ENCODE peak calls at places on chromosomes 4 and X, in nine cellular contexts. One of them, this sample, is unnamed.

GRCh38 chr4:104491396-104491821 is 3.3 kb downstream of the CXXC4 start:
- DNase-seq in foreskin fibroblast: no peak
- DNase-seq in psoas muscle: peak; percentile 69
- DNase-seq in breast epithelium: peak; percentile 52
- DNase-seq in GM23338: peak; percentile 64
- DNase-seq in Calu3: peak; percentile 44
- DNase-seq in WTC11: peak; percentile 56
- DNase-seq in choroid plexus epithelial cell: no peak
- DNase-seq in brain microvascular endothelial cell: no peak
- DNase-seq in this sample: no peak

GRCh38 chrX:53481093-53481492 is 46.9 kb upstream of the HSD17B10 start:
- DNase-seq in foreskin fibroblast: no peak
- DNase-seq in psoas muscle: no peak
- DNase-seq in breast epithelium: no peak
- DNase-seq in GM23338: peak; percentile 28
- DNase-seq in Calu3: peak; percentile 31
- DNase-seq in WTC11: peak; percentile 38
- DNase-seq in choroid plexus epithelial cell: no peak
- DNase-seq in brain microvascular endothelial cell: no peak
- DNase-seq in this sample: no peak

GRCh38 chrX:129980043-129980442 is 2.4 kb upstream of the BCORL1 start:
- DNase-seq in foreskin fibroblast: no peak
- DNase-seq in psoas muscle: peak; percentile 64
- DNase-seq in breast epithelium: no peak
- DNase-seq in GM23338: no peak
- DNase-seq in Calu3: no peak
- DNase-seq in WTC11: peak; percentile 16
- DNase-seq in choroid plexus epithelial cell: no peak
- DNase-seq in brain microvascular endothelial cell: no peak
- DNase-seq in this sample: no peak

GRCh38 chr4:116547632-116548031 is 537.7 kb downstream of the TRAM1L1 start:
- DNase-seq in foreskin fibroblast: no peak
- DNase-seq in psoas muscle: no peak
- DNase-seq in breast epithelium: no peak
- DNase-seq in GM23338: no peak
- DNase-seq in Calu3: no peak
- DNase-seq in WTC11: no peak
- DNase-seq in choroid plexus epithelial cell: no peak
- DNase-seq in brain microvascular endothelial cell: no peak
- DNase-seq in this sample: no peak

GRCh38 chrX:32195611-32196010 is 1015.7 kb downstream of the DMD start:
- DNase-seq in foreskin fibroblast: no peak
- DNase-seq in psoas muscle: no peak
- DNase-seq in breast epithelium: no peak
- DNase-seq in GM23338: no peak
- DNase-seq in Calu3: no peak
- DNase-seq in WTC11: no peak
- DNase-seq in choroid plexus epithelial cell: no peak
- DNase-seq in brain microvascular endothelial cell: no peak
- DNase-seq in this sample: no peak

GRCh38 chrX:39895228-39896110 is 202.3 kb downstream of the BCOR start:
- DNase-seq in foreskin fibroblast: no peak
- DNase-seq in psoas muscle: no peak
- DNase-seq in breast epithelium: no peak
- DNase-seq in GM23338: no peak
- DNase-seq in Calu3: peak; percentile 5
- DNase-seq in WTC11: no peak
- DNase-seq in choroid plexus epithelial cell: no peak
- DNase-seq in brain microvascular endothelial cell: no peak
- DNase-seq in this sample: no peak

GRCh38 chr4:119659576-119659975 is 31.0 kb upstream of the PDE5A start:
- DNase-seq in foreskin fibroblast: no peak
- DNase-seq in psoas muscle: no peak
- DNase-seq in breast epithelium: no peak
- DNase-seq in GM23338: no peak
- DNase-seq in Calu3: no peak
- DNase-seq in WTC11: no peak
- DNase-seq in choroid plexus epithelial cell: peak; percentile 49
- DNase-seq in brain microvascular endothelial cell: peak; percentile 79
- DNase-seq in this sample: no peak

GRCh38 chr4:88341227-88342192 is 37.1 kb upstream of the HERC6 start:
- DNase-seq in foreskin fibroblast: peak; percentile 91
- DNase-seq in psoas muscle: no peak
- DNase-seq in breast epithelium: no peak
- DNase-seq in GM23338: no peak
- DNase-seq in Calu3: no peak
- DNase-seq in WTC11: no peak
- DNase-seq in choroid plexus epithelial cell: peak; percentile 98
- DNase-seq in brain microvascular endothelial cell: peak; percentile 95
- DNase-seq in this sample: no peak

GRCh38 chr4:89000844-89001360 is 56.1 kb downstream of the FAM13A start:
- DNase-seq in foreskin fibroblast: peak; percentile 33
- DNase-seq in psoas muscle: no peak
- DNase-seq in breast epithelium: no peak
- DNase-seq in GM23338: no peak
- DNase-seq in Calu3: peak; percentile 16
- DNase-seq in WTC11: no peak
- DNase-seq in choroid plexus epithelial cell: peak; percentile 78
- DNase-seq in brain microvascular endothelial cell: peak; percentile 83
- DNase-seq in this sample: peak; percentile 48

GRCh38 chr4:48133668-48134444 is at the start of gene TXK:
- DNase-seq in foreskin fibroblast: no peak
- DNase-seq in psoas muscle: no peak
- DNase-seq in breast epithelium: no peak
- DNase-seq in GM23338: no peak
- DNase-seq in Calu3: no peak
- DNase-seq in WTC11: no peak
- DNase-seq in choroid plexus epithelial cell: peak; percentile 51
- DNase-seq in brain microvascular endothelial cell: no peak
- DNase-seq in this sample: no peak

GRCh38 chrX:131216828-131217227 is 72.3 kb downstream of the IGSF1 start:
- DNase-seq in foreskin fibroblast: no peak
- DNase-seq in psoas muscle: no peak
- DNase-seq in breast epithelium: no peak
- DNase-seq in GM23338: no peak
- DNase-seq in Calu3: no peak
- DNase-seq in WTC11: no peak
- DNase-seq in choroid plexus epithelial cell: no peak
- DNase-seq in brain microvascular endothelial cell: no peak
- DNase-seq in this sample: no peak

GRCh38 chr4:151658959-151659593 is 101.7 kb downstream of the GATB start:
- DNase-seq in foreskin fibroblast: peak; percentile 38
- DNase-seq in psoas muscle: no peak
- DNase-seq in breast epithelium: no peak
- DNase-seq in GM23338: no peak
- DNase-seq in Calu3: no peak
- DNase-seq in WTC11: no peak
- DNase-seq in choroid plexus epithelial cell: no peak
- DNase-seq in brain microvascular endothelial cell: no peak
- DNase-seq in this sample: no peak

GRCh38 chr4:139599594-139600374 is 43.8 kb upstream of the SETD7 start:
- DNase-seq in foreskin fibroblast: no peak
- DNase-seq in psoas muscle: no peak
- DNase-seq in breast epithelium: no peak
- DNase-seq in GM23338: no peak
- DNase-seq in Calu3: peak; percentile 2
- DNase-seq in WTC11: no peak
- DNase-seq in choroid plexus epithelial cell: peak; percentile 72
- DNase-seq in brain microvascular endothelial cell: peak; percentile 87
- DNase-seq in this sample: no peak

GRCh38 chr4:79141530-79141929 is 184.3 kb downstream of the NAA11 start:
- DNase-seq in foreskin fibroblast: no peak
- DNase-seq in psoas muscle: no peak
- DNase-seq in breast epithelium: no peak
- DNase-seq in GM23338: peak; percentile 40
- DNase-seq in Calu3: peak; percentile 1
- DNase-seq in WTC11: peak; percentile 47
- DNase-seq in choroid plexus epithelial cell: peak; percentile 5
- DNase-seq in brain microvascular endothelial cell: peak; percentile 31
- DNase-seq in this sample: no peak

GRCh38 chrX:30504309-30504708 is 73.3 kb downstream of the TASL start:
- DNase-seq in foreskin fibroblast: no peak
- DNase-seq in psoas muscle: no peak
- DNase-seq in breast epithelium: no peak
- DNase-seq in GM23338: peak; percentile 24
- DNase-seq in Calu3: no peak
- DNase-seq in WTC11: no peak
- DNase-seq in choroid plexus epithelial cell: peak; percentile 57
- DNase-seq in brain microvascular endothelial cell: no peak
- DNase-seq in this sample: no peak
- TF ChIP-seq CTCF in foreskin fibroblast: no peak
- TF ChIP-seq CTCF in psoas muscle: peak; percentile 51
- TF ChIP-seq CTCF in breast epithelium: no peak
- TF ChIP-seq CTCF in GM23338: peak; percentile 57
- TF ChIP-seq CTCF in Calu3: no peak
- TF ChIP-seq CTCF in WTC11: no peak
- TF ChIP-seq CTCF in choroid plexus epithelial cell: peak; percentile 44
- TF ChIP-seq CTCF in brain microvascular endothelial cell: no peak
- TF ChIP-seq CTCF in this sample: peak; percentile 50

DNA sequence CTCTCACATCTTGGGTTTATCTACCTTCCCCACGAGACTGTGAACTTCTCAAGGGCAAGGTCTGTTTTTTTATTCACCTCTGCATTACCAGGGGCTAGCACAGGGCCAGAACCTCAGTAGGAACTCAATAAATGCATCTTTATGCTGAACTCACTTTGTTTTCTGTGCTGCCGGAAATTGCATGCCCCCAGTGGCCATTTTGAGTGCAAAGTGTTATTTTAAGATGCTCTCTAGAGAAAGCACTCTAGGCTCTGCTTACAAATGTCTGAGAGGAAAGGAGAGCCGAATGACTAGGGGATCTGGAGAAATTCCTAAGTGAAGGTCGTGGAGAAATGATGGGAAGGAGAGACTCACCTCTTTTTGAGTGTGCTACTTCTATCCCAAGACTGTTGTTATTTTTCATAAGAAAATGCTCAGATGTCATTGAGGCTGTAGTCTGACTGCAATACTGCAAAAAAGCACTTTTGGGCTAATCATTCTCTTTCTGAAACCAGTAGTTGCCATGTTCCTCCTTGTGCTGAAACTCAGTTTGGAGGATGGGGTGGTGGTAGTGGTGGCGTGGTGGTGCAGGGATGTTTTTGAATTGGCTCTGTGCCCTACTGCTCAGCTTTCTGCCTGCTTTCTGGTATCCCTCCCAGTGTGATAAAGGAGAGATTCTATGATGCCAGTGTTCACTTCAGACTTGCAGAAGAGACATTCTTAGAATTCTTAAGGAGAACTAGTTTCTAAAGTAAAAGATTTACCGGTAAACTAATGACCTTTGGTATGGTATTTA is 41.3 kb downstream of the DOCK11 start:
- DNase-seq in foreskin fibroblast: no peak
- DNase-seq in psoas muscle: no peak
- DNase-seq in breast epithelium: no peak
- DNase-seq in GM23338: peak; percentile 65
- DNase-seq in Calu3: peak; percentile 13
- DNase-seq in WTC11: peak; percentile 11
- DNase-seq in choroid plexus epithelial cell: peak; percentile 62
- DNase-seq in brain microvascular endothelial cell: peak; percentile 34
- DNase-seq in this sample: no peak
- TF ChIP-seq CTCF in foreskin fibroblast: no peak
- TF ChIP-seq CTCF in psoas muscle: no peak
- TF ChIP-seq CTCF in breast epithelium: no peak
- TF ChIP-seq CTCF in GM23338: peak; percentile 45
- TF ChIP-seq CTCF in Calu3: no peak
- TF ChIP-seq CTCF in WTC11: no peak
- TF ChIP-seq CTCF in choroid plexus epithelial cell: peak; percentile 60
- TF ChIP-seq CTCF in brain microvascular endothelial cell: peak; percentile 63
- TF ChIP-seq CTCF in this sample: peak; percentile 42

DNA sequence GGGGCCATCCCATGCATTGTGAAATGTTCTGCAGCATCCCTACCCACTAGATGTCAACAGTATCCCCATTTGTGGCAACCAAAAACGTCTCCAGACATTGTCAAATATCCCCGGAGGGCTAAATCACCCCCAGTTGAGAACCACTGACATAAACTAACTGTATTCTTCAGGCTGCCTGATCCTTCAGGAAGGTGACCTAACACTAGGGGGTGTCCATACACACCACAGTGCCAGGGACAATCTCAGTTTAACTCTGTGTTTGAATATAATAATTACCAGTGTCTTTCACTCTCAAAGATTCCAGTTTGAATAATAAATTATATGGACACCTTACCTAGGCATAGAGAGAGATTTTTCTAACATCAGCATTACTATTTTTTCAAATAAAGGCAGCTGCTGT is 6.4 kb downstream of the ACE2 start:
- DNase-seq in foreskin fibroblast: no peak
- DNase-seq in psoas muscle: no peak
- DNase-seq in breast epithelium: no peak
- DNase-seq in GM23338: no peak
- DNase-seq in Calu3: no peak
- DNase-seq in WTC11: no peak
- DNase-seq in choroid plexus epithelial cell: no peak
- DNase-seq in brain microvascular endothelial cell: no peak
- DNase-seq in this sample: no peak
- TF ChIP-seq CTCF in foreskin fibroblast: no peak
- TF ChIP-seq CTCF in psoas muscle: peak; percentile 13
- TF ChIP-seq CTCF in breast epithelium: no peak
- TF ChIP-seq CTCF in GM23338: peak; percentile 15
- TF ChIP-seq CTCF in Calu3: peak; percentile 38
- TF ChIP-seq CTCF in WTC11: no peak
- TF ChIP-seq CTCF in choroid plexus epithelial cell: peak; percentile 21
- TF ChIP-seq CTCF in brain microvascular endothelial cell: peak; percentile 40
- TF ChIP-seq CTCF in this sample: no peak

DNA sequence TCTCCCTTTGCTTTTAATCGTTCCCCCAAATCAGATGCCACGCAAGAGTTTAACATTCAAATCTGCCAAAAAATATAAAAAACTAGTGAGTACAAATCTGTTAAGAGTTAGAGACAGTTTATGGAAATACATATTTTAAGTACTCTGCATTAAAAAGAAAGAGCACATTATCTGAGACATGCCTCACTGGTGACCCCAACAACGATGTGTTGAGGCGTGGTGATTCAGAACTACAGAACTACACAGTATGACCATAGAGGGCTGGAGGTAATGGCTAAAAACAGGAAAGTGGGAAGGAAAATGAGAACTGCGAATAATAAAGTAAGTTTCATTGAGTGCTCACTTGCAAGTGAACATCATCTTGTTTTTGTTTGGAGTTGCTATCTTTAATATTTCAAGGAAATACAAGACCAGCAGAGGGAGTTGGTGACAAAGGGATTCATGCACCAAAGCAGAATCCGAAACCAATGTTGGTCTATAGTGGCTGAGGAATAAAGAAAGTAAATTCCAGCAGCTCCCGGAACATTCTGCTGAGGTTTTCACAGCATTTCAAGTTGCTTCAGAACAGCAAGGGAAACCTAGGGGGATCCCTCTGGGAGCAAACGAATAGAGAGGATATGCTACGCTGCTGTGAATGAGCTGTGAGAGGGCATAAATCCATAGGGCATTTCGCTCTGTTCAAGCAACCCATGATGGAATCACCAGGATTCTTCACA is 92.2 kb downstream of the DCHS2 start:
- DNase-seq in foreskin fibroblast: peak; percentile 20
- DNase-seq in psoas muscle: no peak
- DNase-seq in breast epithelium: no peak
- DNase-seq in GM23338: peak; percentile 64
- DNase-seq in Calu3: no peak
- DNase-seq in WTC11: no peak
- DNase-seq in choroid plexus epithelial cell: peak; percentile 68
- DNase-seq in brain microvascular endothelial cell: peak; percentile 5
- DNase-seq in this sample: no peak
- TF ChIP-seq CTCF in foreskin fibroblast: peak; percentile 41
- TF ChIP-seq CTCF in psoas muscle: no peak
- TF ChIP-seq CTCF in breast epithelium: peak; percentile 18
- TF ChIP-seq CTCF in GM23338: peak; percentile 51
- TF ChIP-seq CTCF in Calu3: no peak
- TF ChIP-seq CTCF in WTC11: no peak
- TF ChIP-seq CTCF in choroid plexus epithelial cell: peak; percentile 60
- TF ChIP-seq CTCF in brain microvascular endothelial cell: peak; percentile 23
- TF ChIP-seq CTCF in this sample: no peak